ENCODE peak calls at places on chromosomes 7 and 10, in four cellular contexts. P is endothelial cell of umbilical vein, F is A549, K is HepG2. N is an unnamed sample.

GRCh38 chr10:73838827-73839226 is 27.4 kb upstream of the NDST2 start:
- DNase-seq in F (no peak), K (no peak), P (no peak), N (no peak)

GRCh38 chr10:117318909-117319308 is 56.3 kb downstream of the PDZD8 start:
- DNase-seq in F (peak; percentile 14), P (peak; percentile 13), K (no peak), N (no peak)

GRCh38 chr7:115851291-115851690 is 179.3 kb downstream of the TFEC start:
- DNase-seq in K (peak; percentile 24), F (no peak), P (peak; percentile 66), N (peak; percentile 69)

GRCh38 chr7:128939075-128939860 is 1.5 kb downstream of the IRF5 start:
- DNase-seq in K (no peak), P (no peak), F (no peak), N (peak; percentile 55)

GRCh38 chr10:22765660-22766547 is 51.5 kb upstream of the PIP4K2A start:
- DNase-seq in K (no peak), F (no peak), P (no peak), N (no peak)

GRCh38 chr7:4665661-4666060 is 16.4 kb upstream of the FOXK1 start:
- DNase-seq in P (peak; percentile 80), K (no peak), F (no peak), N (peak; percentile 58)

GRCh38 chr10:3786295-3786981 is 1.4 kb upstream of the KLF6 start:
- DNase-seq in K (peak; percentile 85), F (no peak), P (peak; percentile 70), N (no peak)

GRCh38 chr7:108875139-108875538 is 305.5 kb downstream of the DNAJB9 start:
- DNase-seq in P (peak; percentile 35), F (no peak), K (no peak), N (peak; percentile 48)

GRCh38 chr7:108014747-108015682 is 12.1 kb upstream of the LAMB1 start:
- DNase-seq in P (peak; percentile 97), F (peak; percentile 85), K (peak; percentile 95), N (no peak)

GRCh38 chr10:78896169-78896931 is 172.4 kb upstream of the ZMIZ1 start:
- DNase-seq in F (no peak), K (no peak), P (no peak), N (no peak)

GRCh38 chr10:118471863-118472262 is 123.6 kb downstream of the PRLHR start:
- DNase-seq in K (no peak), P (no peak), F (no peak), N (no peak)

GRCh38 chr7:44434201-44434600 is 56.3 kb downstream of the NUDCD3 start:
- DNase-seq in P (no peak), K (no peak), F (no peak), N (no peak)

GRCh38 chr10:96578022-96578421 is 8.8 kb downstream of the TM9SF3 start:
- DNase-seq in P (no peak), F (no peak), K (no peak), N (no peak)

GRCh38 chr7:151987748-151988529 is 31.7 kb downstream of the GALNTL5 start:
- DNase-seq in K (no peak), F (no peak), P (no peak), N (no peak)

GRCh38 chr10:88499569-88500470 is 83.3 kb downstream of the RNLS start:
- DNase-seq in P (peak; percentile 3), F (no peak), K (no peak), N (no peak)

GRCh38 chr10:69449841-69450240 is 1.4 kb upstream of the TSPAN15 start:
- DNase-seq in F (peak; percentile 69), K (peak; percentile 73), P (peak; percentile 76), N (peak; percentile 71)

GRCh38 chr10:69417542-69417941 is 824 bp upstream of the TACR2 start:
- DNase-seq in F (no peak), P (no peak), K (no peak), N (no peak)

GRCh38 chr10:110861930-110862677 is 9.6 kb upstream of the PDCD4 start:
- DNase-seq in K (no peak), P (no peak), F (no peak), N (peak; percentile 35)

GRCh38 chr10:70540089-70540788 is 61.7 kb downstream of the PALD1 start:
- DNase-seq in F (peak; percentile 58), P (peak; percentile 24), K (peak; percentile 18), N (peak; percentile 41)

GRCh38 chr7:24981544-24981951 is 1.6 kb upstream of the OSBPL3 start:
- DNase-seq in F (peak; percentile 19), P (peak; percentile 62), K (no peak), N (peak; percentile 59)

GRCh38 chr7:141441837-141442627 is 109.2 kb upstream of the AGK start:
- DNase-seq in F (no peak), K (no peak), P (no peak), N (no peak)

GRCh38 chr10:69460576-69461242 is 9.4 kb downstream of the TSPAN15 start:
- DNase-seq in P (no peak), K (no peak), F (no peak), N (no peak)

GRCh38 chr10:68502846-68503245 is 24.5 kb downstream of the SLC25A16 start:
- DNase-seq in P (no peak), F (no peak), K (no peak), N (no peak)

GRCh38 chr10:86645111-86645445 is 9.3 kb upstream of the OPN4 start:
- DNase-seq in P (no peak), K (no peak), F (no peak), N (no peak)

GRCh38 chr10:32256613-32257437 is 90.1 kb downstream of the EPC1 start:
- DNase-seq in P (peak; percentile 79), K (peak; percentile 40), F (peak; percentile 33), N (peak; percentile 68)

GRCh38 chr7:128405345-128406146 is 4.2 kb downstream of the IMPDH1 start:
- DNase-seq in F (no peak), P (peak; percentile 33), K (no peak), N (peak; percentile 84)

GRCh38 chr10:58334817-58335305 is at the start of gene UBE2D1:
- DNase-seq in K (peak; percentile 63), F (peak; percentile 77), P (peak; percentile 69), N (peak; percentile 86)

GRCh38 chr10:119928411-119928810 is 35.9 kb downstream of the SEC23IP start:
- DNase-seq in P (no peak), F (no peak), K (no peak), N (no peak)

GRCh38 chr7:30470783-30471182 is 7.8 kb downstream of the NOD1 start:
- DNase-seq in P (peak; percentile 92), K (no peak), F (no peak), N (no peak)

GRCh38 chr10:91682912-91683311 is 50.0 kb upstream of the PPP1R3C start:
- DNase-seq in F (no peak), P (no peak), K (no peak), N (no peak)

GRCh38 chr7:137734221-137734620 is 112.6 kb downstream of the DGKI start:
- DNase-seq in F (no peak), K (no peak), P (no peak), N (no peak)

GRCh38 chr10:34217524-34217923 is 597.6 kb downstream of the PARD3 start:
- DNase-seq in K (no peak), P (no peak), F (no peak), N (no peak)

GRCh38 chr7:64045301-64046040 is at the start of gene ZNF727:
- DNase-seq in P (no peak), K (no peak), F (no peak), N (peak; percentile 78)

GRCh38 chr7:79553811-79554555 is 100.5 kb upstream of the MAGI2 start:
- DNase-seq in F (no peak), K (no peak), P (no peak), N (no peak)

GRCh38 chr10:13587367-13587766 is 602 bp downstream of the PRPF18 start:
- DNase-seq in F (no peak), K (peak; percentile 6), P (no peak), N (no peak)
- TF ChIP-seq MYC in F (no peak), K (no peak), P (no peak), N (no peak)

GRCh38 chr7:150735596-150736358 is 1.4 kb upstream of the GIMAP5 start:
- DNase-seq in K (no peak), F (no peak), P (no peak), N (no peak)

GRCh38 chr7:150739045-150739432 is 1.8 kb downstream of the GIMAP5 start:
- DNase-seq in K (peak; percentile 11), F (no peak), P (no peak), N (peak; percentile 20)

GRCh38 chr7:150736864-150737263 is 354 bp upstream of the GIMAP5 start:
- DNase-seq in K (no peak), F (no peak), P (no peak), N (no peak)

GRCh38 chr7:150738092-150739044 is 1.1 kb downstream of the GIMAP5 start:
- DNase-seq in K (no peak), F (no peak), P (peak; percentile 80), N (no peak)

GRCh38 chr7:150737265-150738055 is at the start of gene GIMAP5:
- DNase-seq in P (peak; percentile 48), K (no peak), F (no peak), N (no peak)
- TF ChIP-seq MYC in P (no peak), K (no peak), F (no peak), N (no peak)

GRCh38 chr7:7802531-7802930 is 84.1 kb upstream of the RPA3 start:
- DNase-seq in K (no peak), F (no peak), P (no peak), N (no peak)

GRCh38 chr7:7798510-7798909 is 80.1 kb upstream of the RPA3 start:
- DNase-seq in P (no peak), F (no peak), K (no peak), N (peak; percentile 80)

GRCh38 chr7:7795736-7796135 is 77.3 kb upstream of the RPA3 start:
- DNase-seq in K (peak; percentile 9), F (peak; percentile 9), P (peak; percentile 53), N (peak; percentile 43)

GRCh38 chr7:7795203-7795602 is 76.8 kb upstream of the RPA3 start:
- DNase-seq in P (no peak), F (no peak), K (no peak), N (no peak)

DNA sequence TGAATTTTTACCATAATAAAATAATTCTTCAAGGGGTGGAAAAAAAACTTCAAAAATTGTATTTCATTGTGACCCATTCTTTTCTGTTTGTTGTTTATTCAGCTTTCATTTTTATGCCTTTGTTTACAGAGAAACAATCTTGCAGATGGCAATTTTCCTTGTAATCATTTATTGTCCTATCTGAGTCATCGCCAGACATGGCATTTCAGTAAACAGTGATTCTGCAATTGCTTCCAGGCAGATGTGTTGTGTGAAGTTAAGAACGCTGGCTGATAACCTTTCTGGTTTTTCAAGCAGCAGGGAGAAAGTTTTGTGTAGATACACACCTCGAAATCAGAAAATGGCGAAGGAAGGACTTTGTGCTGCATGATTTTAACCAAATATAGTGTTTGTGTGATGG is 80.7 kb upstream of the RPA3 start:
- DNase-seq in K (no peak), F (peak; percentile 33), P (peak; percentile 36), N (peak; percentile 13)
- TF ChIP-seq MYC in K (no peak), F (no peak), P (no peak), N (no peak)

GRCh38 chr10:12055722-12056121 is 13.0 kb upstream of the DHTKD1 start:
- DNase-seq in K (no peak), F (no peak), P (no peak), N (no peak)

GRCh38 chr10:12051241-12051640 is 8.6 kb upstream of the UPF2 start:
- DNase-seq in K (no peak), F (no peak), P (no peak), N (peak; percentile 51)

GRCh38 chr10:12061124-12061523 is 7.6 kb upstream of the DHTKD1 start:
- DNase-seq in K (no peak), F (no peak), P (no peak), N (no peak)

DNA sequence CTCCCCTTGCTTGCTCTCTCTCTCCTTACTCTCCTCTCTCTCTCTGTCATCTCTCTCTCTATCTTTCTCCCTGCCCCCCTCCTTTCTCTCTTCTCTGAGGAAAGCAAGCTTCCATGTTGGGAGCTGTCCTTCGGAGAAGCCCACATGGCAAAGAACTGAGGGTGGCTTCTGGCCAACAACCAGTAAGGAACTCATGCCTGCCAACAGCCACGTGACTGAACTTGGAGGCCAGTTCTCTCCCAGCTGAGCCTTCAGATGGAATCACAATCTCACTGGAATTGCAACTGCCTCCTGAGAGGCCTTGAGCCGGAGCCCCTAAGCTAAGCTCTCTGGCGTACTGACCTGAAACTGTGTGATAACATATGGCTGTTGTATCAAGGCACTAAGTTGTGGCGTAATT is 12.0 kb upstream of the DHTKD1 start:
- DNase-seq in P (no peak), K (no peak), F (no peak), N (no peak)
- TF ChIP-seq MYC in P (no peak), K (no peak), F (no peak), N (no peak)